ENCODE peak calls at places on chromosomes 4 and X, in four cellular contexts. H is fibroblast of lung, Y is fibroblast of the conjunctiva, U is omental fat pad. K is an unnamed sample.

GRCh38 chr4:8644461-8644891 is 51.9 kb downstream of the CPZ start:
- DNase-seq in H (no peak), Y (no peak), U (no peak), K (no peak)

GRCh38 chr4:12881945-12882589 is 602.1 kb downstream of the RAB28 start:
- DNase-seq in U (no peak), Y (no peak), H (no peak), K (no peak)

GRCh38 chr4:15197005-15197404 is 194.7 kb downstream of the CPEB2 start:
- DNase-seq in U (no peak), H (peak; percentile 11), Y (peak; percentile 13), K (no peak)

GRCh38 chrX:31708116-31708515 is 636.3 kb upstream of the FTHL17 start:
- DNase-seq in H (peak; percentile 13), U (no peak), Y (no peak), K (no peak)

GRCh38 chrX:45050558-45050957 is 150.1 kb downstream of the DIPK2B start:
- DNase-seq in H (no peak), Y (no peak), U (no peak), K (no peak)

GRCh38 chrX:56000169-56000568 is 232.0 kb upstream of the KLF8 start:
- DNase-seq in Y (no peak), H (no peak), U (no peak), K (no peak)

GRCh38 chrX:49876750-49877149 is 2.5 kb upstream of the USP27X start:
- DNase-seq in H (peak; percentile 7), Y (no peak), U (no peak), K (no peak)

GRCh38 chr4:54781771-54782170 is 124.0 kb downstream of the KIT start:
- DNase-seq in Y (no peak), U (no peak), H (no peak), K (no peak)

GRCh38 chrX:110745288-110745687 is 50.3 kb downstream of the CHRDL1 start:
- DNase-seq in U (no peak), H (no peak), Y (no peak), K (no peak)

GRCh38 chr4:76434901-76435688 is at the start of gene SHROOM3:
- DNase-seq in U (no peak), H (peak; percentile 55), Y (no peak), K (no peak)

GRCh38 chr4:89871211-89871610 is 23.4 kb upstream of the MMRN1 start:
- DNase-seq in Y (no peak), H (no peak), U (no peak), K (no peak)

GRCh38 chrX:124328765-124329164 is 3.7 kb upstream of the TEX13D start:
- DNase-seq in Y (no peak), U (no peak), H (peak; percentile 16), K (no peak)

GRCh38 chr4:105963461-105964400 is 68.5 kb downstream of the NPNT start:
- DNase-seq in U (no peak), H (peak; percentile 5), Y (no peak), K (no peak)

GRCh38 chrX:9278475-9279270 is 186.2 kb upstream of the TBL1X start:
- DNase-seq in H (no peak), Y (no peak), U (no peak), K (no peak)

GRCh38 chr4:2824329-2825183 is 19.1 kb upstream of the ADD1 start:
- DNase-seq in U (no peak), H (no peak), Y (no peak), K (no peak)

GRCh38 chr4:84498203-84499026 is 677 bp downstream of the NKX6-1 start:
- DNase-seq in U (no peak), Y (no peak), H (peak; percentile 30), K (no peak)

GRCh38 chrX:63713510-63713909 is 71.5 kb downstream of the ARHGEF9 start:
- DNase-seq in H (peak; percentile 56), U (no peak), Y (no peak), K (no peak)

GRCh38 chr4:4426511-4427477 is 39.9 kb downstream of the NSG1 start:
- DNase-seq in H (peak; percentile 42), U (no peak), Y (no peak), K (no peak)

GRCh38 chrX:23511783-23512182 is 155.5 kb upstream of the PRDX4 start:
- DNase-seq in U (no peak), H (no peak), Y (peak; percentile 24), K (no peak)

GRCh38 chr4:155889946-155890345 is 13.6 kb upstream of the TDO2 start:
- DNase-seq in H (no peak), U (no peak), Y (no peak), K (no peak)

GRCh38 chrX:39819921-39820849 is 277.6 kb downstream of the BCOR start:
- DNase-seq in U (no peak), Y (no peak), H (no peak), K (no peak)

GRCh38 chrX:64205441-64205734 is at the start of gene AMER1:
- DNase-seq in U (no peak), H (no peak), Y (peak; percentile 27), K (peak; percentile 24)

GRCh38 chrX:154308108-154308946 is 12.7 kb downstream of the TKTL1 start:
- DNase-seq in Y (no peak), U (peak; percentile 61), H (peak; percentile 11), K (no peak)

GRCh38 chrX:137052641-137053235 is 18.9 kb upstream of the GPR101 start:
- DNase-seq in H (no peak), U (no peak), Y (no peak), K (no peak)

GRCh38 chr4:7255488-7255881 is 63.1 kb downstream of the SORCS2 start:
- DNase-seq in H (no peak), U (no peak), Y (no peak), K (no peak)

GRCh38 chrX:1463581-1464281 is 11.0 kb upstream of the ASMTL start:
- DNase-seq in H (no peak), U (no peak), Y (no peak), K (no peak)

GRCh38 chr4:75340561-75340960 is 173.6 kb downstream of the RCHY1 start:
- DNase-seq in H (no peak), U (no peak), Y (no peak), K (no peak)

GRCh38 chr4:47617607-47618006 is 132.5 kb downstream of the ATP10D start:
- DNase-seq in U (no peak), H (no peak), Y (no peak), K (no peak)

GRCh38 chr4:15652191-15652590 is 3.0 kb downstream of the FBXL5 start:
- DNase-seq in H (peak; percentile 12), U (no peak), Y (no peak), K (no peak)

GRCh38 chr4:20456416-20456815 is 204.7 kb downstream of the SLIT2 start:
- DNase-seq in H (no peak), Y (no peak), U (no peak), K (no peak)

GRCh38 chr4:65943076-65943475 is 272.8 kb upstream of the EPHA5 start:
- DNase-seq in U (no peak), H (peak; percentile 91), Y (no peak), K (peak; percentile 20)